ENCODE peak calls at places on chromosomes 4 and X, in six cellular contexts. One of them, this sample, is unnamed.
A peak's percentile ranks its signal among the peaks of the same experiment; 100 is the strongest.

GRCh38 chr4:107379054-107379869 is 340.8 kb downstream of the PAPSS1 start:
- DNase-seq in IMR-90: peak; percentile 47
- DNase-seq in sigmoid colon: no peak
- DNase-seq in transverse colon: no peak
- DNase-seq in body of pancreas: no peak
- DNase-seq in GM12891: no peak
- DNase-seq in this sample: no peak

GRCh38 chr4:41136456-41136855 is 77.9 kb downstream of the APBB2 start:
- DNase-seq in sigmoid colon: no peak
- DNase-seq in IMR-90: no peak
- DNase-seq in GM12891: no peak
- DNase-seq in body of pancreas: no peak
- DNase-seq in transverse colon: no peak
- DNase-seq in this sample: no peak

GRCh38 chr4:172073590-172073989 is 260.4 kb downstream of the GALNTL6 start:
- DNase-seq in body of pancreas: no peak
- DNase-seq in GM12891: no peak
- DNase-seq in sigmoid colon: no peak
- DNase-seq in transverse colon: no peak
- DNase-seq in IMR-90: no peak
- DNase-seq in this sample: no peak

GRCh38 chr4:140851032-140851636 is 94.9 kb upstream of the TBC1D9 start:
- DNase-seq in sigmoid colon: no peak
- DNase-seq in body of pancreas: peak; percentile 41
- DNase-seq in transverse colon: peak; percentile 42
- DNase-seq in GM12891: peak; percentile 35
- DNase-seq in IMR-90: peak; percentile 65
- DNase-seq in this sample: no peak

GRCh38 chrX:140815868-140816267 is 106.3 kb downstream of the LINC00632 start:
- DNase-seq in body of pancreas: no peak
- DNase-seq in IMR-90: peak; percentile 10
- DNase-seq in sigmoid colon: no peak
- DNase-seq in GM12891: no peak
- DNase-seq in transverse colon: no peak
- DNase-seq in this sample: no peak

GRCh38 chr4:15897577-15897976 is 41.0 kb downstream of the FGFBP1 start:
- DNase-seq in transverse colon: no peak
- DNase-seq in sigmoid colon: no peak
- DNase-seq in GM12891: no peak
- DNase-seq in body of pancreas: no peak
- DNase-seq in IMR-90: no peak
- DNase-seq in this sample: no peak

GRCh38 chr4:173046818-173047217 is 121.8 kb upstream of the GALNT7 start:
- DNase-seq in GM12891: no peak
- DNase-seq in transverse colon: no peak
- DNase-seq in body of pancreas: no peak
- DNase-seq in IMR-90: peak; percentile 3
- DNase-seq in sigmoid colon: no peak
- DNase-seq in this sample: no peak

GRCh38 chrX:40949071-40949470 is 136.2 kb upstream of the USP9X start:
- DNase-seq in body of pancreas: no peak
- DNase-seq in sigmoid colon: no peak
- DNase-seq in transverse colon: no peak
- DNase-seq in GM12891: no peak
- DNase-seq in IMR-90: no peak
- DNase-seq in this sample: no peak

GRCh38 chr4:153900426-153900825 is 111.5 kb upstream of the SFRP2 start:
- DNase-seq in sigmoid colon: no peak
- DNase-seq in GM12891: no peak
- DNase-seq in transverse colon: no peak
- DNase-seq in body of pancreas: no peak
- DNase-seq in IMR-90: no peak
- DNase-seq in this sample: no peak

GRCh38 chr4:188623314-188623854 is 484.1 kb downstream of the TRIML1 start:
- DNase-seq in body of pancreas: no peak
- DNase-seq in GM12891: no peak
- DNase-seq in sigmoid colon: no peak
- DNase-seq in transverse colon: no peak
- DNase-seq in IMR-90: no peak
- DNase-seq in this sample: no peak

GRCh38 chr4:157885785-157886184 is 287.0 kb downstream of the GASK1B start:
- DNase-seq in GM12891: no peak
- DNase-seq in transverse colon: no peak
- DNase-seq in body of pancreas: no peak
- DNase-seq in IMR-90: no peak
- DNase-seq in sigmoid colon: no peak
- DNase-seq in this sample: no peak

GRCh38 chr4:3017504-3017903 is 54.1 kb downstream of the GRK4 start:
- DNase-seq in GM12891: no peak
- DNase-seq in body of pancreas: no peak
- DNase-seq in transverse colon: no peak
- DNase-seq in sigmoid colon: no peak
- DNase-seq in IMR-90: no peak
- DNase-seq in this sample: no peak

GRCh38 chr4:123361195-123361861 is 35.3 kb upstream of the SPRY1 start:
- DNase-seq in transverse colon: peak; percentile 16
- DNase-seq in GM12891: no peak
- DNase-seq in sigmoid colon: no peak
- DNase-seq in IMR-90: peak; percentile 94
- DNase-seq in body of pancreas: peak; percentile 26
- DNase-seq in this sample: no peak

GRCh38 chr4:96936886-96937285 is 1097.0 kb downstream of the PDHA2 start:
- DNase-seq in IMR-90: no peak
- DNase-seq in GM12891: no peak
- DNase-seq in sigmoid colon: no peak
- DNase-seq in body of pancreas: no peak
- DNase-seq in transverse colon: no peak
- DNase-seq in this sample: no peak
- TF ChIP-seq POLR2A in IMR-90: no peak
- TF ChIP-seq POLR2A in GM12891: no peak
- TF ChIP-seq POLR2A in sigmoid colon: no peak
- TF ChIP-seq POLR2A in body of pancreas: no peak
- TF ChIP-seq POLR2A in transverse colon: no peak
- TF ChIP-seq POLR2A in this sample: no peak

DNA sequence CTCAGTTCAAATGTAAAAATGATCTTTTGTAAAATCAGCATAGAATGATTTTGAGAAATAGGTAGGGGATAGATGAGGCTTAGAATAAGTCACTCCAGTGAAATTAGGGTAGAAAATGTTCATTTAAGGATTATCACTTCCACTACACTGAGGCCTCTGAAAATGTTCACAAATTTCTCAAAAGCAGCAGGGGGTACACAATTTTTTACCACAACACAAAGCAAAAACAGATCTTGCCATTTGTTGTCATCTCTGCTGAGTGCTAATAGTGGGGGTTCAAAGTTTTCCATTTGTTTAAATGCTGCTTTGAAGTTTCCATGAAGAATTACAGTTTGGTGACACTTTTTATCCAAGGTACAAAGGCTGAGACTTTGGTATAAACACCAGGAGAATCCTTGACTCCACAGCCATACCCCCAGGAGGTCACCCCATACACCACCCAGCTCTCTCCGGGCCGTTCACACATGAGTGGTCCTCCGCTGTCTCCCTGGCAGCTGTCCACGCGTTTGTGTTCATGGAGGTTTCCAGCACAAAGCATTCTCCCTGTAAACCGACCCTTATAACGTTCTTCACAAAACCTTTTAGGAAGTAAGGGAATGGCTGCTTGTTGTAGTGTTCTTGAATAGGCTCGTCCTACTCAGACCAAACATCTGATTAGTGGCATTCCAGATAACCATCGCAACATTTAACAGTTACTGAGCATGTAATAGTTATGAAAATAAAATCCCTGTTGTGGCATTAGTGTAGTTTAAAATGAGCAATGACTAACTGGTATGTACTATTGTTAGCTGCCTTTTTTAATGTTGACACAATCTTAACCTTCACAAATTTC is 71.0 kb downstream of the PRSS12 start:
- DNase-seq in GM12891: no peak
- DNase-seq in body of pancreas: peak; percentile 31
- DNase-seq in IMR-90: peak; percentile 63
- DNase-seq in sigmoid colon: no peak
- DNase-seq in transverse colon: no peak
- DNase-seq in this sample: no peak
- TF ChIP-seq POLR2A in GM12891: peak; percentile 75
- TF ChIP-seq POLR2A in body of pancreas: peak; percentile 26
- TF ChIP-seq POLR2A in IMR-90: peak; percentile 26
- TF ChIP-seq POLR2A in sigmoid colon: no peak
- TF ChIP-seq POLR2A in transverse colon: no peak
- TF ChIP-seq POLR2A in this sample: peak; percentile 15

DNA sequence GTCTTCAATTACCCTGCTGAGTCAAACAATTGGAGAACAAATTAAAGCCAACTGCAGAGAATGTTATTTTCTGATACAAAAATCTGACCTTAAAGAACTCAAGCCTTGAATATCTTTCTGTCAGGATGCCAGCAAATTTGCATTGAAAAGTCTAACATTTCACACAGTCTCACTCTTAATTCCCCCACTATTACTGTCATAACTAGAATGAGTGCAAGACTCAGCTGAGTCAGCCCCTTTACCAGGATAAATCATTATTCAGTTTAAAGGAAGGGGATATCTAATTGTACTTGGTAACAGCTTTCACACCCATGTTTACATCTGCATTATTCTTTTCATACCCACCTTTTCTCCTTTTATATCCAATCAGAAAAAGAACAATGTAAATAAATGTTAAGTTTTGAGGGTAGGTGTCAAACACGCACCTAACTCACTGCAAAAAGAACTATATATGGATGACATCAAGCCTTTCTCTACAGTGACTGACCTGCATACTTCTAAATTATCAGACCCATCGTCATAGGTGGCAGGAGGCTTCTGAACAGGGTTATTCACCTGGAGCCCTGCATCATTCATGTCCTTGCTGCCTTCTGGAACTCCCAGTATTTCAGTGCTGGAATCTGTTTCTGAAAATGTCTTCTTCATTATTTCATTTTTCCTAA is 117.4 kb downstream of the TMA16 start:
- DNase-seq in transverse colon: no peak
- DNase-seq in GM12891: no peak
- DNase-seq in body of pancreas: no peak
- DNase-seq in sigmoid colon: no peak
- DNase-seq in IMR-90: no peak
- DNase-seq in this sample: no peak
- TF ChIP-seq POLR2A in transverse colon: no peak
- TF ChIP-seq POLR2A in GM12891: no peak
- TF ChIP-seq POLR2A in body of pancreas: no peak
- TF ChIP-seq POLR2A in sigmoid colon: no peak
- TF ChIP-seq POLR2A in IMR-90: no peak
- TF ChIP-seq POLR2A in this sample: no peak

DNA sequence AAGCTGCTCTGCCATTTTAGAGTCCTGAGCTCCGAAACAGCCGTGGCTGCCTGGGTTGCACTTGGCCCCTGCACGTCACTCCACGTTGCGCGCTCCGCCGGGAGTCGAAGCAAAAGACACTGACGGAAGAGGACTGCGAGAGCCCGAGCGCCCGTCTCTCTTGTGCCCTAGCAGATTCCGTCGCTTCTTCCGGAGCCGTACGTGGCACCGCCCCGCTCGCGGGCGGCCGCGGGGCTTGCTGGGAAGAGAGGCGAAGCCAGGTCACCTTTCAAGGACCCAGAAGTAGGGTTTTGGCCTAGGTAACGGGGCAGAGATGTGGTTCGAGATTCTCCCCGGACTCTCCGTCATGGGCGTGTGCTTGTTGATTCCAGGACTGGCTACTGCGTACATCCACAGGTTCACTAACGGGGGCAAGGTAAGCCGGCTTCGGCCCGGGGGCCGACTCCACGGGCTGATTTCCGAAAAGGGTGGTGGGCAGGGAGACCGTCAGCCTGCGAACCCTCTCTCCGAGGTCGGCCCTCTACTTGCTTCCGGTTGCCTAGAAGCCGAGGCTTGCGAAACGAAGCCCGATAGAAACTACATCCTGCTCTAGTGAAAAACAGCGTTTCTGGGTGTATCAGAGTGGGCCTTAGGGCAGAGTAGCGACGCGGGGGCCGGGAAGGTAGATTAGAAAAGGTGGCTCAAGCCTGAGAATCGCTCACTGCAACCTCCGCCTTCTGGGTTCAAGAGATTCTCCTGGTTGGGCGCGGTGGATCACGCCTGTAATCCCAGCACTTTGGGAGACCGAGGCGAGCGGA is at the start of the genes NDUFA1 and RNF113A:
- DNase-seq in sigmoid colon: peak; percentile 92
- DNase-seq in transverse colon: peak; percentile 89
- DNase-seq in GM12891: peak; percentile 46
- DNase-seq in IMR-90: peak; percentile 81
- DNase-seq in body of pancreas: peak; percentile 83
- DNase-seq in this sample: peak; percentile 63
- TF ChIP-seq POLR2A in sigmoid colon: peak; percentile 67
- TF ChIP-seq POLR2A in transverse colon: peak; percentile 93
- TF ChIP-seq POLR2A in GM12891: peak; percentile 82
- TF ChIP-seq POLR2A in IMR-90: peak; percentile 79
- TF ChIP-seq POLR2A in body of pancreas: peak; percentile 94
- TF ChIP-seq POLR2A in this sample: peak; percentile 86

GRCh38 chr4:145732895-145733880 is 53.2 kb downstream of the C4orf51 start:
- DNase-seq in body of pancreas: peak; percentile 96
- DNase-seq in sigmoid colon: peak; percentile 98
- DNase-seq in GM12891: peak; percentile 87
- DNase-seq in IMR-90: peak; percentile 89
- DNase-seq in transverse colon: peak; percentile 95
- DNase-seq in this sample: peak; percentile 58
- TF ChIP-seq POLR2A in body of pancreas: peak; percentile 85
- TF ChIP-seq POLR2A in sigmoid colon: peak; percentile 75
- TF ChIP-seq POLR2A in GM12891: no peak
- TF ChIP-seq POLR2A in IMR-90: peak; percentile 75
- TF ChIP-seq POLR2A in transverse colon: peak; percentile 77
- TF ChIP-seq POLR2A in this sample: peak; percentile 52

GRCh38 chr4:792729-793108 is 33.2 kb downstream of the CPLX1 start:
- DNase-seq in GM12891: no peak
- DNase-seq in IMR-90: no peak
- DNase-seq in body of pancreas: no peak
- DNase-seq in transverse colon: no peak
- DNase-seq in sigmoid colon: no peak
- DNase-seq in this sample: no peak

GRCh38 chr4:795726-796119 is 30.2 kb downstream of the CPLX1 start:
- DNase-seq in GM12891: no peak
- DNase-seq in transverse colon: no peak
- DNase-seq in IMR-90: no peak
- DNase-seq in sigmoid colon: no peak
- DNase-seq in body of pancreas: no peak
- DNase-seq in this sample: no peak

GRCh38 chr4:794911-795725 is 30.8 kb downstream of the CPLX1 start:
- DNase-seq in transverse colon: no peak
- DNase-seq in sigmoid colon: no peak
- DNase-seq in body of pancreas: no peak
- DNase-seq in GM12891: no peak
- DNase-seq in IMR-90: no peak
- DNase-seq in this sample: no peak

GRCh38 chr4:793109-793861 is 32.6 kb downstream of the CPLX1 start:
- DNase-seq in transverse colon: no peak
- DNase-seq in GM12891: no peak
- DNase-seq in IMR-90: no peak
- DNase-seq in sigmoid colon: no peak
- DNase-seq in body of pancreas: no peak
- DNase-seq in this sample: no peak

GRCh38 chr4:793941-794621 is 31.8 kb downstream of the CPLX1 start:
- DNase-seq in body of pancreas: no peak
- DNase-seq in sigmoid colon: no peak
- DNase-seq in transverse colon: no peak
- DNase-seq in IMR-90: peak; percentile 22
- DNase-seq in GM12891: no peak
- DNase-seq in this sample: no peak
- TF ChIP-seq POLR2A in body of pancreas: no peak
- TF ChIP-seq POLR2A in sigmoid colon: no peak
- TF ChIP-seq POLR2A in transverse colon: no peak
- TF ChIP-seq POLR2A in IMR-90: no peak
- TF ChIP-seq POLR2A in GM12891: no peak
- TF ChIP-seq POLR2A in this sample: no peak

This sample was measured in H54.